ENCODE peak calls at places on chromosomes 13 and 19, in nine cellular contexts. E is glutamatergic neuron; A is lower leg skin; J is activated CD4-positive, alpha-beta T cell treated with anti-CD3 and anti-CD28 coated beads, Interleukin-2, amount 50 U/mL, for 24 hours; O is NCI-H2171; M is NCI-H748 treated with DMSO at 0.1 percent for 48 hours; N is IMR-90; P is left ventricle myocardium superior; Z is osteoblast. Q is an unnamed sample.

GRCh38 chr13:39892731-39893293 is 237.3 kb downstream of the COG6 start:
- DNase-seq in A (no peak), Z (no peak), N (no peak), P (peak; percentile 59), J (peak; percentile 18), M (no peak), O (no peak), E (no peak), Q (no peak)

GRCh38 chr13:112510002-112510780 is 77.8 kb downstream of the TUBGCP3 start:
- DNase-seq in N (peak; percentile 71), P (no peak), M (peak; percentile 72), J (no peak), A (no peak), E (peak; percentile 49), O (no peak), Z (peak; percentile 90), Q (peak; percentile 78)

GRCh38 chr13:109875746-109876145 is 89.4 kb upstream of the IRS2 start:
- DNase-seq in J (no peak), E (no peak), P (no peak), O (no peak), N (no peak), Z (no peak), A (no peak), M (no peak), Q (no peak)

GRCh38 chr13:43348397-43348796 is 325.0 kb downstream of the DNAJC15 start:
- DNase-seq in E (no peak), N (peak; percentile 62), J (no peak), Z (no peak), O (no peak), A (no peak), M (no peak), P (no peak), Q (no peak)

GRCh38 chr13:66562054-66562453 is 668.1 kb downstream of the PCDH9 start:
- DNase-seq in O (no peak), N (no peak), A (no peak), M (no peak), Z (no peak), J (no peak), P (no peak), E (no peak), Q (no peak)

GRCh38 chr13:71867101-71867814 is at the start of gene DACH1:
- DNase-seq in Z (peak; percentile 77), O (peak; percentile 94), M (peak; percentile 91), J (no peak), P (peak; percentile 46), N (peak; percentile 20), A (no peak), E (peak; percentile 46), Q (peak; percentile 54)

GRCh38 chr19:54803410-54803809 is at the start of gene KIR2DL4:
- DNase-seq in E (no peak), P (no peak), M (no peak), N (no peak), O (no peak), A (peak; percentile 71), J (no peak), Z (no peak), Q (no peak)

GRCh38 chr19:2488942-2489731 is 13.2 kb downstream of the GADD45B start:
- DNase-seq in M (no peak), J (no peak), E (peak; percentile 74), A (no peak), Z (peak; percentile 94), P (peak; percentile 85), N (no peak), O (no peak), Q (no peak)

GRCh38 chr19:10052602-10053360 is 33.3 kb upstream of the SHFL start:
- DNase-seq in M (no peak), P (no peak), Z (no peak), O (no peak), N (no peak), A (no peak), E (no peak), J (no peak), Q (no peak)

GRCh38 chr13:76289558-76289957 is 596.6 kb downstream of the KCTD12 start:
- DNase-seq in A (no peak), O (peak; percentile 74), P (no peak), J (no peak), Z (no peak), M (no peak), E (no peak), N (no peak), Q (no peak)

GRCh38 chr13:35672611-35673010 is 196.1 kb upstream of the MAB21L1 start:
- DNase-seq in J (no peak), P (no peak), Z (no peak), E (peak; percentile 38), A (no peak), O (peak; percentile 66), N (peak; percentile 10), M (no peak), Q (no peak)

GRCh38 chr13:66845393-66845792 is 384.7 kb downstream of the PCDH9 start:
- DNase-seq in M (no peak), Z (no peak), A (no peak), N (no peak), E (no peak), O (no peak), J (no peak), P (no peak), Q (no peak)

GRCh38 chr13:26968431-26969335 is 202.9 kb downstream of the USP12 start:
- DNase-seq in A (no peak), P (no peak), E (peak; percentile 46), N (peak; percentile 23), Z (peak; percentile 94), J (no peak), M (no peak), O (peak; percentile 36), Q (no peak)

Q was measured in NCI-H510A treated with DMSO at 0.1 percent for 48 hours.